ENCODE peak calls at places on chromosomes 3 and 15, in seven cellular contexts. L, S, R, P, Z, T and M are unnamed samples.

GRCh38 chr3:195007794-195008193 is 263.2 kb downstream of the XXYLT1 start:
- DNase-seq in L (peak), S (no peak), R (no peak), P (no peak), Z (no peak), T (no peak), M (no peak)

GRCh38 chr3:23611737-23612295 is 193.9 kb upstream of the UBE2E1 start:
- DNase-seq in L (no peak), S (peak), R (peak), P (no peak), Z (peak), T (no peak), M (no peak)

GRCh38 chr3:116815831-116816588 is 106.4 kb downstream of the TUSC7 start:
- DNase-seq in L (no peak), S (no peak), R (no peak), P (no peak), Z (no peak), T (no peak), M (no peak)

GRCh38 chr3:122353215-122353614 is 28.2 kb downstream of the CSTA start:
- DNase-seq in L (no peak), S (no peak), R (no peak), P (no peak), Z (no peak), T (no peak), M (no peak)

GRCh38 chr3:155737844-155738460 is 6.9 kb downstream of the PLCH1 start:
- DNase-seq in L (no peak), S (peak), R (peak), P (no peak), Z (no peak), T (peak), M (no peak)

GRCh38 chr15:86916671-86917450 is 837.2 kb downstream of the AGBL1 start:
- DNase-seq in L (no peak), S (no peak), R (no peak), P (no peak), Z (no peak), T (no peak), M (no peak)

GRCh38 chr3:4678320-4678719 is 185.2 kb downstream of the ITPR1 start:
- DNase-seq in L (no peak), S (no peak), R (no peak), P (no peak), Z (no peak), T (no peak), M (no peak)

GRCh38 chr3:141684758-141685157 is 53.3 kb upstream of the RNF7 start:
- DNase-seq in L (no peak), S (no peak), R (no peak), P (no peak), Z (no peak), T (no peak), M (no peak)

GRCh38 chr15:79408041-79408440 is 24.1 kb upstream of the MINAR1 start:
- DNase-seq in L (no peak), S (no peak), R (no peak), P (no peak), Z (peak), T (no peak), M (no peak)

GRCh38 chr15:95742836-95743235 is 587.7 kb upstream of the NR2F2 start:
- DNase-seq in L (no peak), S (no peak), R (no peak), P (no peak), Z (no peak), T (no peak), M (no peak)

GRCh38 chr3:47578119-47578630 is 490 bp downstream of the CSPG5 start:
- DNase-seq in L (peak), S (peak), R (peak), P (no peak), Z (no peak), T (no peak), M (peak)

GRCh38 chr15:81282911-81283310 is 41.0 kb downstream of the STARD5 start:
- DNase-seq in L (no peak), S (no peak), R (peak), P (no peak), Z (no peak), T (no peak), M (peak)

GRCh38 chr15:78684645-78685044 is 43.6 kb upstream of the CHRNB4 start:
- DNase-seq in L (no peak), S (no peak), R (no peak), P (peak), Z (no peak), T (no peak), M (no peak)

GRCh38 chr3:125395091-125395490 is 20.0 kb upstream of the ZNF148 start:
- DNase-seq in L (no peak), S (no peak), R (no peak), P (no peak), Z (no peak), T (no peak), M (no peak)

GRCh38 chr3:73475717-73476116 is 149.0 kb downstream of the PDZRN3 start:
- DNase-seq in L (no peak), S (no peak), R (no peak), P (no peak), Z (no peak), T (no peak), M (no peak)

GRCh38 chr15:33201376-33202189 is 7.1 kb upstream of the FMN1 start:
- DNase-seq in L (peak), S (peak), R (peak), P (no peak), Z (peak), T (peak), M (peak)

GRCh38 chr3:17065881-17066280 is 181.1 kb downstream of the PLCL2 start:
- DNase-seq in L (no peak), S (no peak), R (no peak), P (no peak), Z (no peak), T (no peak), M (no peak)

GRCh38 chr3:123805504-123805903 is 78.6 kb downstream of the MYLK start:
- DNase-seq in L (no peak), S (no peak), R (no peak), P (no peak), Z (no peak), T (no peak), M (no peak)

GRCh38 chr15:40029979-40030893 is 8.7 kb downstream of the SRP14 start:
- DNase-seq in L (no peak), S (peak), R (no peak), P (no peak), Z (no peak), T (no peak), M (no peak)

GRCh38 chr3:187684880-187685279 is 14.7 kb upstream of the SST start:
- DNase-seq in L (no peak), S (no peak), R (no peak), P (no peak), Z (no peak), T (no peak), M (no peak)

GRCh38 chr3:14298991-14299555 is 103.3 kb upstream of the SLC6A6 start:
- DNase-seq in L (no peak), S (no peak), R (no peak), P (no peak), Z (no peak), T (no peak), M (no peak)

GRCh38 chr3:14297305-14297704 is 105.1 kb upstream of the SLC6A6 start:
- DNase-seq in L (no peak), S (no peak), R (no peak), P (no peak), Z (no peak), T (no peak), M (no peak)

GRCh38 chr3:14299767-14300166 is 102.6 kb upstream of the SLC6A6 start:
- DNase-seq in L (no peak), S (no peak), R (no peak), P (no peak), Z (no peak), T (no peak), M (no peak)

GRCh38 chr3:14297784-14298236 is 104.6 kb upstream of the SLC6A6 start:
- DNase-seq in L (no peak), S (no peak), R (no peak), P (no peak), Z (no peak), T (no peak), M (no peak)

GRCh38 chr3:14298442-14298841 is 104.0 kb upstream of the SLC6A6 start:
- DNase-seq in L (no peak), S (no peak), R (no peak), P (no peak), Z (no peak), T (no peak), M (no peak)
- TF ChIP-seq CTCF in L (no peak), S (no peak), R (no peak), P (no peak), Z (no peak), T (no peak), M (no peak)

GRCh38 chr3:14411988-14412387 is 9.6 kb downstream of the SLC6A6 start:
- DNase-seq in L (peak), S (no peak), R (no peak), P (no peak), Z (no peak), T (no peak), M (no peak)
- TF ChIP-seq CTCF in L (peak), S (no peak), R (no peak), P (no peak), Z (peak), T (peak), M (no peak)

DNA sequence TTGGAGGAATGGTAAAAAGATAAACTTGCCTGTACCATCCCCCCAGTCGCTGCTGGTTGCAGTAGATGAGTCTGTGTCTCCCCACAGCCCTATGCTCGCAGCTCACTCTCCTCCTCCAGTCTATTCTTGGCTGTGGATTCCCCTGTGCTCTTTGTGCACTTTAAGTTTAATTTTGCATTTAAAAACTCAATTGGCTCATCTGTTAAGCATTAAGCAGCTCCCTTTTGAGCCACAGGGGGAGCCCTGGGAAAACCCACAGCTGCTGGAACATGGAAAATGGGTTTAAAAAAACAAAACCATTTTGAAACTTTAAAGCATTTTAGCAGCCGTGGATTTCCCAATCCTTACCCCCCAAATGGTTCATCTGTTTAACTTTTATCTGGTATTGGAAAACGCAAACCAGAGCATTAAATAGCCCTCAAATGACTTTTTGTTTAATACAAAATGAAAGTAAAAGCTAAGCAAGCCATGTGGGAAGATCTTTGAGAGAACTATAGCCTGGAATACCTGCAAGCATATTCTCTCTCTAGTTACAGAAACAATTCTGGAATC is 536.9 kb downstream of the ZIC1 start:
- DNase-seq in L (peak), S (peak), R (peak), P (no peak), Z (peak), T (peak), M (no peak)
- TF ChIP-seq CTCF in L (peak), S (peak), R (no peak), P (peak), Z (peak), T (peak), M (no peak)

DNA sequence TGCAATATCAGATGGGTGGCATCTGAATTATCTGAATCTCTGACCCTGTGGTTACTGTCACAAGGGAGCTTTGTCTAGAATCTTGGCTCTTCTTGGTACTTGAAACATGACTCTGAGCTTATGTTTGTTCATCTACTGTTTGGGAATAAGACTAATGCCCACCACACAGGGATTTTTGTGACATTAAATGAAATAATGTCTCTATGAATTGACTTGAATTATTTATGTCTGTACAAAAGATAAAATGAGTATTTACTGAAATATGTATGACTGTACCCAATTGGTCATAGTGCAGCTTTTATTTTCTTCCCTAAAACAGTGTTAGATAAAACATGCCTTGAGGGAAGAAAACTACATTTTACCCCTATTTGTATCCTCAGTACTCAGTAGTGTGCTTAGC is 87.9 kb upstream of the ZPLD1 start:
- DNase-seq in L (no peak), S (no peak), R (no peak), P (no peak), Z (no peak), T (no peak), M (no peak)
- TF ChIP-seq CTCF in L (no peak), S (no peak), R (no peak), P (no peak), Z (no peak), T (no peak), M (no peak)

GRCh38 chr3:49566312-49566711 is 12.0 kb downstream of the BSN start:
- DNase-seq in L (no peak), S (no peak), R (no peak), P (no peak), Z (no peak), T (peak), M (no peak)
- TF ChIP-seq CTCF in L (peak), S (no peak), R (no peak), P (no peak), Z (peak), T (peak), M (no peak)

GRCh38 chr3:9861201-9861600 is 17.4 kb upstream of the RPUSD3 start:
- DNase-seq in L (no peak), S (no peak), R (no peak), P (no peak), Z (no peak), T (no peak), M (no peak)

GRCh38 chr3:9861626-9862130 is 17.9 kb upstream of the RPUSD3 start:
- DNase-seq in L (no peak), S (no peak), R (no peak), P (no peak), Z (no peak), T (no peak), M (no peak)

GRCh38 chr3:9859530-9860025 is 15.8 kb upstream of the RPUSD3 start:
- DNase-seq in L (no peak), S (no peak), R (no peak), P (no peak), Z (no peak), T (no peak), M (no peak)

GRCh38 chr3:9866639-9867038 is 13.4 kb downstream of the CIDEC start:
- DNase-seq in L (no peak), S (no peak), R (no peak), P (no peak), Z (no peak), T (no peak), M (no peak)

DNA sequence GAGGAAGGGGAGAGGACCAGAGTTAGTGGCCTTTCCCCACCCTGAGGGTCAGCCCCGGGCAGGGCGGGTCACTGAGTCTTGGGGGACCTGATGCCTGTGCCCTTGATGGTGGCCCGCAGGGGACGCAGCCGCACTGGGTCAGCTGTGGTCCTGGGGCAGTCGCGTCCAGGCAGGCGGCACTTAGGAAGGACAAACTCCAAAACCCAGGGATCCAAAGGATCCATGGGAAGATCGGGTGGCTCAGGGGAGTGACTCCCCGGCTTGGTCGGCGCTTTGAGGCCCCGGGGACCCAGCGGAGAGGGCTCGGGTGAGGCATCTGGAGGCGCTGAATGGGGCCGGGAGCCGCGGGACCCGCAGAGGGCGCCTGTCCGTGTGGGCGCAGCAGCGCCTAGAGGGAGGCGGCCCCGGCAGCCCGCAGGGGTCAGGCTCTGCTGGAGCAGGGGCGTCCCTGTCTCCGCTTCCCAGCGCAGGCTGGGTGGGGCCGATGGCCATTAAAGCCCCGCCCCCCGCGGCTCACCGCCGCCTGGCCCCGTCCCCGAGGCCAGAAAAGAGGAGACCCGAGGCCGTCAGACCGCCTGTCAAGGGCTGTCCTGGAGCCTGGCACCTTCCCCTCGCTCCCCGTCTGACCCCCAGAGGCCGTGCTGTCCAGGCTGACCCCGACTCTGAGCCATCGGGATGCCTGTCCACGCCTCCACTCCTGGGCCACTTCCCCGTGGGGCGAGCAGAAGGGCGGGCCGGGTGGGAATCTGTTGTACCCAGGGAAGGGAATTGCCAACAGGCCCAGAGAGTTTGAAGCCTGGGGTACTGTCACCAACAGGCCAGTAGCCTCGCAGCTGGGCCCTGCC is 17.4 kb downstream of the CIDEC start:
- DNase-seq in L (peak), S (peak), R (peak), P (no peak), Z (peak), T (no peak), M (no peak)
- TF ChIP-seq CTCF in L (peak), S (peak), R (no peak), P (no peak), Z (peak), T (no peak), M (no peak)